ENCODE peak calls at places on chromosomes 2 and 18, in eight cellular contexts. L is heart right ventricle, H is hepatocyte, C is brain microvascular endothelial cell, J is lung, K is heart left ventricle, M is OCI-LY7, T is transverse colon. P is an unnamed sample.

GRCh38 chr18:76476665-76477561 is 18.1 kb downstream of the ZNF516 start:
- DNase-seq in L (no peak), H (peak; percentile 76), C (peak; percentile 82), J (no peak), K (no peak), M (no peak), T (no peak), P (no peak)

GRCh38 chr2:66781804-66782203 is 346.9 kb downstream of the MEIS1 start:
- DNase-seq in L (no peak), H (no peak), C (no peak), J (no peak), K (no peak), M (no peak), T (no peak), P (no peak)

GRCh38 chr2:241907171-241907570 is 37.6 kb downstream of the RTP5 start:
- DNase-seq in L (no peak), H (no peak), C (no peak), J (no peak), K (no peak), M (no peak), T (no peak), P (no peak)

GRCh38 chr2:97718051-97718882 is 4.9 kb downstream of the ZAP70 start:
- DNase-seq in L (no peak), H (no peak), C (no peak), J (no peak), K (peak; percentile 68), M (peak; percentile 81), T (peak; percentile 58), P (peak; percentile 82)

GRCh38 chr2:71277536-71278103 is 50.7 kb upstream of the PAIP2B start:
- DNase-seq in L (peak; percentile 64), H (peak; percentile 35), C (peak; percentile 40), J (no peak), K (peak; percentile 80), M (peak; percentile 40), T (peak; percentile 27), P (peak; percentile 52)

GRCh38 chr18:43571078-43571689 is 293.9 kb upstream of the SYT4 start:
- DNase-seq in L (no peak), H (peak; percentile 67), C (peak; percentile 65), J (no peak), K (no peak), M (peak; percentile 14), T (no peak), P (peak; percentile 71)

GRCh38 chr2:11975373-11975772 is 228.9 kb downstream of the LPIN1 start:
- DNase-seq in L (no peak), H (no peak), C (no peak), J (no peak), K (no peak), M (no peak), T (no peak), P (no peak)

GRCh38 chr18:58668897-58669296 is 2.4 kb upstream of the MALT1 start:
- DNase-seq in L (no peak), H (no peak), C (peak; percentile 11), J (no peak), K (no peak), M (no peak), T (no peak), P (no peak)

GRCh38 chr2:96527990-96528679 is 8.4 kb upstream of the ARID5A start:
- DNase-seq in L (peak; percentile 67), H (no peak), C (peak; percentile 60), J (no peak), K (no peak), M (no peak), T (peak; percentile 52), P (peak; percentile 52)

GRCh38 chr2:69298261-69298660 is 88.8 kb downstream of the GFPT1 start:
- DNase-seq in L (no peak), H (no peak), C (peak; percentile 92), J (no peak), K (no peak), M (no peak), T (no peak), P (no peak)

GRCh38 chr2:14601070-14601770 is 31.3 kb upstream of the LRATD1 start:
- DNase-seq in L (no peak), H (no peak), C (no peak), J (no peak), K (no peak), M (no peak), T (no peak), P (no peak)

GRCh38 chr2:207248702-207249355 is 83.1 kb upstream of the KLF7 start:
- DNase-seq in L (no peak), H (no peak), C (no peak), J (no peak), K (no peak), M (no peak), T (no peak), P (no peak)

GRCh38 chr2:221389909-221390308 is 182.2 kb downstream of the EPHA4 start:
- DNase-seq in L (no peak), H (no peak), C (no peak), J (no peak), K (no peak), M (no peak), T (no peak), P (no peak)

GRCh38 chr2:25528173-25528572 is 145.2 kb downstream of the DTNB start:
- DNase-seq in L (no peak), H (no peak), C (peak; percentile 42), J (no peak), K (no peak), M (no peak), T (no peak), P (no peak)

GRCh38 chr2:101151141-101151858 is at the start of gene TBC1D8:
- DNase-seq in L (peak; percentile 95), H (peak; percentile 92), C (peak; percentile 51), J (peak; percentile 88), K (peak; percentile 96), M (peak; percentile 37), T (peak; percentile 89), P (peak; percentile 70)

GRCh38 chr2:63842149-63843061 is 709 bp downstream of the UGP2 start:
- DNase-seq in L (peak; percentile 13), H (peak; percentile 70), C (peak; percentile 59), J (peak; percentile 51), K (no peak), M (peak; percentile 31), T (peak; percentile 60), P (peak; percentile 10)

GRCh38 chr2:171086352-171087290 is 74.1 kb downstream of the TLK1 start:
- DNase-seq in L (no peak), H (peak; percentile 58), C (peak; percentile 75), J (no peak), K (no peak), M (peak; percentile 49), T (peak; percentile 57), P (peak; percentile 6)

GRCh38 chr18:42184685-42185477 is 229.8 kb downstream of the PIK3C3 start:
- DNase-seq in L (no peak), H (no peak), C (no peak), J (no peak), K (no peak), M (no peak), T (no peak), P (no peak)

DNA sequence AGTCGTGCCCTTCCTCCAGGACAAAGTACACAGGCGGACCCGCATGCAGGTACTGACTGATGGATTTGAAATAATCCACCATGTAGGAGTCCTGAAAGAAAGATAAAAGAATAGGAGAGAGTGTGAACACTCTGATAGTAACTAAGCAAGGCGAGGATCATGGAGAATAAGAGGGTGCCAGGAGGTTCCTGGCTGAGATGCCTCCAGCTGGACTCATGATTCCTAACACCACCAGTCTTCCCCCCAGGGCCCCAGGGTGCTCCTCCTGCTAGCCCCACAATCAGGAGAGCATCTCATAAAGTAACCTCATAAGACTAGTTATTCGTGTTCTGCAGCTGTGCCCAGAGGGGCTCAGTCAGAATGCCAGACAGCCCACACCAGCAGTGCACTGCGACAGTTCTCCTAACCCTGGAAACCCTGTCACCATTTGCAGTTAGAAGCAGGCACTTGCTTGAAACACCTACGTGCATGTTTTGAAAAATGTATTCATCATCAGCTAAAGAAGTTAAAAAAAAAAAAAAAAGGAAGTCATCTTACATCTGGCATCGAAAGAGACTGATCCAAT is 36.7 kb downstream of the RMC1 start:
- DNase-seq in L (no peak), H (no peak), C (no peak), J (no peak), K (no peak), M (no peak), T (no peak), P (no peak)
- H3K36me3 ChIP-seq in L (no peaks in the 10 kb centered on the region), H (peaks cover 6% of the 10 kb centered on the region), C (peaks cover 67% of the 10 kb centered on the region), J (peaks cover 63% of the 10 kb centered on the region), K (peaks cover 27% of the 10 kb centered on the region), M (peaks cover 98% of the 10 kb centered on the region), T (peaks cover 83% of the 10 kb centered on the region), P (peaks cover 11% of the 10 kb centered on the region)

GRCh38 chr2:104033399-104033798 is 820.5 kb upstream of the POU3F3 start:
- DNase-seq in L (no peak), H (peak; percentile 32), C (no peak), J (no peak), K (no peak), M (peak; percentile 35), T (no peak), P (peak; percentile 49)
- TF ChIP-seq CTCF in L (no peak), H (peak; percentile 59), C (no peak), J (no peak), K (no peak), M (peak; percentile 82), T (no peak), P (peak; percentile 71)

DNA sequence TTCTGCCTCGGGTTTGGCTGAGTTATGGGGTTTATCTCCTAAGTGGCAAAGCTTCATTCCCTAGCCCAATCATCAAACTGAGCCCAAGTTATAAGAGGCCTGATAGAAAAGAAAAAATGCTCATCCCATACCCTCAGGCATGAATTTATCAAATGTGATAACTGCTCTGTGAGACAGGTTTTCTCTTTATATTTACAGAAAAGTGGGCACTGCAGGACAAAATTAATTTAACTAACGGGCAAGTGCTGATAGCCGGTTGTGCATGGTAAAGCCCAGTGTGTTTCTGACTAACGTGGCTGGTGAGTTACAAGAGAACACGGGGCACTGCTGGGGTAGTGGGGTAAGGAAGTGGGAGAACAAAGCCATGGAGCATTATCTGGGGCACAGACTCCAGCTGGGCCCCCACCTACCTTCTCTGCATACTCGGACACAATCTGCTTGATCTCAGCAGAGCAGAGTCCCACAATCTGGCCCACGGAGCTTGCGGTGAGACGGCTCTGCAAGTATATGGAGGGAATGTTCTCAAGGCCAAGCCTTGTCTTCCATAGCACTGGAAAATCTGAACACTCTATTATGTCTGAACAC is 40.3 kb downstream of the CCDC93 start:
- DNase-seq in L (no peak), H (no peak), C (no peak), J (no peak), K (no peak), M (no peak), T (no peak), P (no peak)
- H3K36me3 ChIP-seq in L (no peaks in the 10 kb centered on the region), H (peaks cover 4% of the 10 kb centered on the region), C (peaks cover 41% of the 10 kb centered on the region), J (peaks cover 40% of the 10 kb centered on the region), K (peaks cover 16% of the 10 kb centered on the region), M (peaks cover 90% of the 10 kb centered on the region), T (peaks cover 36% of the 10 kb centered on the region), P (peaks cover 3% of the 10 kb centered on the region)

DNA sequence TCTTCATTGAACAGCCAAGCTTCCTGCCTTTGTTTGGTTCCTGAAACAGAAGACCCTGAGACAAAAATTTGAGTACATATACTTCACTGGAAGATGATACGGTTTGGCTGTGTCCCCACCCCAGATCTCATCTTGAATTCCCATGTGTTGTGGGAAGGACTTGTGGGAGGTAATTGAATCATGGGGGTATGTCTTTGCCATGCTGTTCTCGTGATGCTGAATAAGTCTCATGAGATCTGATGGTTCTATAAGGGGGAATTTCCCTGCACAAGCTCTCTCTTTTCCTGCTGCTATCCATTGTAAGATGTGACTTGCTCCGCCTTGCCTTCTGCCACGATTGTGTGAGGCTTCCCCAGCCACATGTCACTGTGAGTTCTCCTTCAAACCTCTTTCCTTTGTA is 76.5 kb downstream of the BABAM2 start:
- DNase-seq in L (no peak), H (no peak), C (no peak), J (no peak), K (no peak), M (no peak), T (no peak), P (no peak)
- TF ChIP-seq CTCF in L (no peak), H (no peak), C (no peak), J (no peak), K (no peak), M (no peak), T (no peak), P (no peak)

GRCh38 chr2:75515584-75516368 is 45.0 kb downstream of the EVA1A start:
- DNase-seq in L (no peak), H (no peak), C (no peak), J (no peak), K (no peak), M (no peak), T (no peak), P (no peak)
- H3K36me3 ChIP-seq in L (no peaks in the 10 kb centered on the region), H (no peaks in the 10 kb centered on the region), C (peaks cover 52% of the 10 kb centered on the region), J (no peaks in the 10 kb centered on the region), K (no peaks in the 10 kb centered on the region), M (no peaks in the 10 kb centered on the region), T (no peaks in the 10 kb centered on the region), P (no peaks in the 10 kb centered on the region)

P was measured in MM.1S.